ENCODE peak calls at places on chromosomes 12 and 14, in five cellular contexts. F is cardiac muscle cell, A is IMR-90, S is foreskin fibroblast, X is choroid plexus epithelial cell. O is an unnamed sample.

GRCh38 chr12:3542911-3543310 is 51.9 kb downstream of the PRMT8 start:
- DNase-seq in F (peak; percentile 26), A (peak; percentile 40), S (no peak), X (peak; percentile 86), O (no peak)

GRCh38 chr12:34402899-34403705 is 380.8 kb downstream of the ALG10 start:
- DNase-seq in F (no peak), A (no peak), S (no peak), X (no peak), O (no peak)

GRCh38 chr14:85519661-85520305 is 10.2 kb upstream of the FLRT2 start:
- DNase-seq in F (no peak), A (no peak), S (no peak), X (no peak), O (no peak)

GRCh38 chr12:108386704-108387360 is 47.7 kb upstream of the CMKLR1 start:
- DNase-seq in F (no peak), A (no peak), S (no peak), X (no peak), O (no peak)

GRCh38 chr12:77439749-77440148 is 374.4 kb upstream of the E2F7 start:
- DNase-seq in F (no peak), A (no peak), S (no peak), X (no peak), O (no peak)

GRCh38 chr12:2177751-2178150 is 125.0 kb downstream of the CACNA1C start:
- DNase-seq in F (no peak), A (no peak), S (no peak), X (no peak), O (no peak)

GRCh38 chr14:63045612-63046320 is 508 bp upstream of the KCNH5 start:
- DNase-seq in F (peak; percentile 36), A (peak; percentile 40), S (peak; percentile 7), X (peak; percentile 10), O (peak; percentile 73)

GRCh38 chr14:69571879-69572633 is 2.6 kb downstream of the CCDC177 start:
- DNase-seq in F (peak; percentile 55), A (peak; percentile 15), S (no peak), X (peak; percentile 34), O (no peak)

GRCh38 chr14:61925732-61926445 is 163.7 kb downstream of the SNAPC1 start:
- DNase-seq in F (no peak), A (peak; percentile 43), S (no peak), X (no peak), O (no peak)

GRCh38 chr14:53306926-53307325 is 153.8 kb upstream of the DDHD1 start:
- DNase-seq in F (peak; percentile 44), A (peak; percentile 71), S (peak; percentile 63), X (peak; percentile 34), O (peak; percentile 14)
- H3K4me3 ChIP-seq in F (no peak overlapping the region), A (no peak overlapping the region), S (peak overlapping the region; percentile 59), X (no peak overlapping the region), O (peak overlapping the region; percentile 81)

GRCh38 chr12:123763093-123763492 is 992 bp downstream of the DNAH10 start:
- DNase-seq in F (no peak), A (no peak), S (no peak), X (no peak), O (no peak)

GRCh38 chr12:123762715-123763052 is 583 bp downstream of the DNAH10 start:
- DNase-seq in F (no peak), A (no peak), S (no peak), X (no peak), O (no peak)

GRCh38 chr12:123764109-123764508 is 2.0 kb downstream of the DNAH10 start:
- DNase-seq in F (no peak), A (no peak), S (no peak), X (no peak), O (no peak)

GRCh38 chr12:123765504-123766035 is 3.5 kb downstream of the DNAH10 start:
- DNase-seq in F (no peak), A (no peak), S (no peak), X (no peak), O (no peak)

DNA sequence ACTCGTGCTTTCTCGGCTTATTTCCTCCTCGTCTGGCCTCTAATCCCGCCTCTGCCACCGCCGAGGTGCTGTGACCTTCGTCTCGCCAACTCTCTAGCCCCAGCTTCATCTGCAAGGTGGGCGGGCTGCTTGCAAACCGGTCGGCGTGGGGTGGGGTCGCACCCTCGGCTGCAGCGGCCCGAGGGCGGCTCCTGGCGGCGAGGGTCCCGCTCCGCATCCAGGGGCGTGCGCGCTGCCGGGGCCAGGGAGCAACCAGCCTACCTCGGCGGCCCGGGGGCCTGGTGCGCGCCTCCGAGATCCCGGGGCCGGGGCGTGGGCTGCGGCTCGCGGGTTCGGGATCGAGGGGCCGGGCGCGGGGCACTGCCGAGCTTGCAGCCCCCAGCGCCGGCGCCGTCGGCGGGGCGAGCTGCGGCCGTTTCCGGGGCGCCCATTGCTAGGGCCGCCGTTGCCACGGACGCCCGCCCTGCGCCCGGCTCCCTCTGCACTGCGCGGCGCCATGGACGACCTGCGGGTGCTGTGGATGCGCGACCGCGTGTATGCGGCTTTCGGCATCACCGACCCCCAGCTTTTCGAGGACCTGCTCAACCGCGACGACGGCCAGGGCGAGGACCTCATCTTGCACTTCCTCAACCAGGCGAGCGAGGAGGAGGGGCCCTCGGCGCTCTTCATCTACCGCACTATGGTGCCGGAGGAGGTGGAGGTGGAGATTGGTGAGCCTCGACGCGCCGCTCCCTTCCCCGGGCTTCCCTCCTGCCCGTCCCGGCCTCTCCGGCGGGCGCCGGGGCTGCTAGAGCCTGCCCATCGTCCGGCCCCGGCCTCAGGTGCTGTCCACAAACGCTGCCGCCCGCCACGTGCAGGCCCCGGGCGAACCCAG is at the start of gene DNAH10:
- DNase-seq in F (peak; percentile 29), A (no peak), S (no peak), X (peak; percentile 15), O (peak; percentile 40)
- H3K4me3 ChIP-seq in F (peak within 1 kb of the TSS; percentile 38), A (peak within 1 kb of the TSS; percentile 47), S (peak within 1 kb of the TSS; percentile 54), X (peak within 1 kb of the TSS; percentile 57), O (peak within 1 kb of the TSS; percentile 74)

GRCh38 chr12:107122452-107122958 is 29.2 kb upstream of the CRY1 start:
- DNase-seq in F (no peak), A (no peak), S (no peak), X (no peak), O (no peak)
- H3K4me3 ChIP-seq in F (no peak overlapping the region), A (no peak overlapping the region), S (no peak overlapping the region), X (no peak overlapping the region), O (no peak overlapping the region)

DNA sequence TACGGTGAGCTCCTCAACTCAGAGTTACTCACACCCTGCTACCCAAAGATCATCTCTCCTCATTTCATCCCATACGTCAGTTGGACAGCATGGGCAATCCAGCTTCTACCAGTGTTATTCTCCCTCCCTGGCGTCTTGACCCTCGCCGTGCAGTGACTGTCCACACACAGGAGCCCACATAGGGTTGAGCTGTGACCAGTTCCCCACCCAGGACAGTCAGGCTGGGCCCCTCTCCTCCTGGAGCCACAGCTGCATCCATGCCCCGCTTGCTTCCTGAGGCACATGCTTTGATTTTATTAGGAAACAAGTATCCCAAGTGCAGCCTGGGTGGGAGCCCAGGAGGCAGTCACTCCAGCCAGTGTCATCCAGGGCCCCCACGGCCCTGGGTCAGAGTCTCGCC is 140.3 kb upstream of the SFSWAP start:
- DNase-seq in F (no peak), A (no peak), S (no peak), X (no peak), O (no peak)
- H3K4me3 ChIP-seq in F (no peak overlapping the region), A (no peak overlapping the region), S (no peak overlapping the region), X (no peak overlapping the region), O (no peak overlapping the region)

O was measured in adipocyte.